ENCODE peak calls at places on chromosomes 1 and 21, in four cellular contexts. N is CD4-positive, CD25-positive, alpha-beta regulatory T cell; T is naive thymus-derived CD4-positive, alpha-beta T cell; Y is body of pancreas. Q is an unnamed sample.

GRCh38 chr1:116087628-116088027 is 23.6 kb upstream of the MAB21L3 start:
- DNase-seq in N (no peak), Y (no peak), T (no peak), Q (no peak)

GRCh38 chr1:46133946-46134345 is 1.5 kb upstream of the PIK3R3 start:
- DNase-seq in T (no peak), Y (no peak), N (no peak), Q (no peak)

GRCh38 chr21:14866859-14867560 is 197.8 kb downstream of the NRIP1 start:
- DNase-seq in T (no peak), N (no peak), Y (no peak), Q (no peak)

GRCh38 chr21:16347223-16347622 is 617.4 kb downstream of the USP25 start:
- DNase-seq in Y (no peak), N (no peak), T (no peak), Q (no peak)

GRCh38 chr1:63640633-63641567 is 47.7 kb downstream of the PGM1 start:
- DNase-seq in T (no peak), N (no peak), Y (peak), Q (no peak)

GRCh38 chr1:31182352-31182751 is 57.3 kb downstream of the NKAIN1 start:
- DNase-seq in Y (peak), T (peak), N (peak), Q (peak)

GRCh38 chr1:164578474-164579200 is 19.7 kb downstream of the PBX1 start:
- DNase-seq in T (no peak), Y (no peak), N (no peak), Q (no peak)

GRCh38 chr1:36160949-36161485 is 5.1 kb downstream of the MAP7D1 start:
- DNase-seq in Y (peak), N (peak), T (peak), Q (peak)

GRCh38 chr21:33042812-33043211 is 17.1 kb downstream of the OLIG2 start:
- DNase-seq in N (no peak), T (no peak), Y (no peak), Q (no peak)

GRCh38 chr21:44515359-44516165 is 24.4 kb downstream of the KRTAP10-1 start:
- DNase-seq in T (no peak), Y (no peak), N (no peak), Q (no peak)

GRCh38 chr1:214912127-214912526 is 170.4 kb upstream of the KCNK2 start:
- DNase-seq in N (no peak), Y (no peak), T (no peak), Q (no peak)

GRCh38 chr1:109751531-109752260 is 10.9 kb upstream of the GSTM3 start:
- DNase-seq in N (no peak), Y (no peak), T (no peak), Q (no peak)

GRCh38 chr1:195745170-195746009 is 862.9 kb downstream of the KCNT2 start:
- DNase-seq in T (no peak), Y (no peak), N (no peak), Q (no peak)

GRCh38 chr1:89552481-89553194 is 28.0 kb downstream of the LRRC8B start:
- DNase-seq in N (peak), Y (peak), T (no peak), Q (peak)

GRCh38 chr1:180680558-180681144 is 48.8 kb downstream of the XPR1 start:
- DNase-seq in Y (no peak), N (no peak), T (no peak), Q (no peak)

GRCh38 chr1:111540928-111541327 is 37.5 kb upstream of the ADORA3 start:
- DNase-seq in Y (no peak), N (no peak), T (no peak), Q (no peak)

GRCh38 chr1:227942716-227943261 is 4.9 kb downstream of the WNT9A start:
- DNase-seq in T (no peak), N (no peak), Y (no peak), Q (no peak)

GRCh38 chr1:61978866-61979265 is 215.8 kb upstream of the L1TD1 start:
- DNase-seq in T (no peak), Y (no peak), N (no peak), Q (no peak)

GRCh38 chr1:174230399-174230798 is 71.1 kb downstream of the RABGAP1L start:
- DNase-seq in N (no peak), T (no peak), Y (no peak), Q (no peak)

GRCh38 chr1:69290266-69290665 is 277.5 kb upstream of the LRRC7 start:
- DNase-seq in N (no peak), T (no peak), Y (no peak), Q (no peak)

GRCh38 chr1:183273300-183273699 is 87.2 kb downstream of the LAMC2 start:
- DNase-seq in T (no peak), Y (no peak), N (no peak), Q (no peak)

GRCh38 chr1:11828511-11828910 is 19.1 kb downstream of the NPPA start:
- DNase-seq in T (no peak), N (no peak), Y (no peak), Q (no peak)

GRCh38 chr1:171545523-171545922 is 60.2 kb downstream of the PRRC2C start:
- DNase-seq in N (no peak), T (no peak), Y (no peak), Q (no peak)

GRCh38 chr1:149848340-149848771 is 51.0 kb upstream of the BOLA1 start:
- DNase-seq in N (peak), Y (peak), T (no peak), Q (no peak)

GRCh38 chr21:14595449-14595848 is 49.3 kb upstream of the SAMSN1 start:
- DNase-seq in T (no peak), N (no peak), Y (no peak), Q (no peak)

GRCh38 chr1:183719289-183719688 is 66.2 kb upstream of the APOBEC4 start:
- DNase-seq in N (no peak), T (no peak), Y (no peak), Q (no peak)

GRCh38 chr1:39047374-39048229 is 21.5 kb downstream of the NDUFS5 start:
- DNase-seq in T (no peak), Y (peak), N (no peak), Q (no peak)

GRCh38 chr1:12756756-12757433 is 10.9 kb downstream of the CFAP107 start:
- DNase-seq in Y (no peak), N (no peak), T (no peak), Q (no peak)

GRCh38 chr21:45496968-45497845 is 45.0 kb downstream of the SLC19A1 start:
- DNase-seq in Y (no peak), T (no peak), N (no peak), Q (no peak)

GRCh38 chr1:100462291-100463040 is 75.5 kb upstream of the GPR88 start:
- DNase-seq in T (no peak), N (no peak), Y (no peak), Q (peak)

GRCh38 chr1:108877858-108878257 is 1.1 kb downstream of the GPSM2 start:
- DNase-seq in Y (no peak), N (no peak), T (no peak), Q (no peak)

GRCh38 chr1:84632975-84633427 is 57.3 kb downstream of the SSX2IP start:
- DNase-seq in N (no peak), Y (no peak), T (no peak), Q (peak)

GRCh38 chr1:62281922-62282555 is 37.2 kb downstream of the KANK4 start:
- DNase-seq in N (no peak), Y (no peak), T (no peak), Q (no peak)

GRCh38 chr1:240790851-240791250 is 178.9 kb upstream of the GREM2 start:
- DNase-seq in T (no peak), N (no peak), Y (no peak), Q (no peak)

GRCh38 chr1:29468501-29468900 is 232.2 kb downstream of the PTPRU start:
- DNase-seq in N (no peak), T (no peak), Y (no peak), Q (no peak)

GRCh38 chr21:44738621-44739020 is 27.2 kb upstream of the TSPEAR start:
- DNase-seq in Y (no peak), T (no peak), N (no peak), Q (no peak)

GRCh38 chr1:25959626-25960025 is 38.2 kb downstream of the PAFAH2 start:
- DNase-seq in N (no peak), T (no peak), Y (no peak), Q (no peak)

GRCh38 chr1:165842363-165843129 is 15.1 kb downstream of the UCK2 start:
- DNase-seq in Y (peak), T (no peak), N (no peak), Q (no peak)

DNA sequence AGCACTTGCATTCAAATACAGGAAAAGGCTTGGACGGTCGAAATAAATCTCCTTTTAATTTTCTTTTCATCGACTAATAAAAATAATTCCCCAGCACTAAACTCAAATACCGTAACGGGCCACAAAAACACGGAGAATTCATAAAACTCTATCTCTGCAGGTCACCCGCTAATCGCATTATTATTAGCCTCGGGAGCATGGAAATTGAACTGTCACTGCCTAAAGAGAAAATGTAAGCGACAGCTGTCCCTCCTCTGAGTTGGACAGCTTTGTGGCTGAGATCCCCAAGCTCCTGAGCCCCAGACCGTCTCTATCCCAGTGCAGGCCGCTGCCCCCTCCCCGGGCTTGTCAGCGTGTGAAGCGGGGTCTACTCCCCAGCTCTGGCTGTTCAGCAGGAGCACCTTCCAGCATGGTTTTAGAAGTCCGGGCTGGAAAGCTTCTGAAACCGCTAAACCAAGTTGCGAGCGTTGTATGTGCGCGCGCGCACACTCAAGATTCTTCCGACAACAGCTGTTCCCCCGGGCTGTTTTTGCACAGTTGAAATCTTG is 1.8 kb downstream of the TBX15 start:
- DNase-seq in T (no peak), Y (no peak), N (no peak), Q (no peak)
- H3K4me3 ChIP-seq in T (no peak), Y (no peak), N (no peak), Q (no peak)

DNA sequence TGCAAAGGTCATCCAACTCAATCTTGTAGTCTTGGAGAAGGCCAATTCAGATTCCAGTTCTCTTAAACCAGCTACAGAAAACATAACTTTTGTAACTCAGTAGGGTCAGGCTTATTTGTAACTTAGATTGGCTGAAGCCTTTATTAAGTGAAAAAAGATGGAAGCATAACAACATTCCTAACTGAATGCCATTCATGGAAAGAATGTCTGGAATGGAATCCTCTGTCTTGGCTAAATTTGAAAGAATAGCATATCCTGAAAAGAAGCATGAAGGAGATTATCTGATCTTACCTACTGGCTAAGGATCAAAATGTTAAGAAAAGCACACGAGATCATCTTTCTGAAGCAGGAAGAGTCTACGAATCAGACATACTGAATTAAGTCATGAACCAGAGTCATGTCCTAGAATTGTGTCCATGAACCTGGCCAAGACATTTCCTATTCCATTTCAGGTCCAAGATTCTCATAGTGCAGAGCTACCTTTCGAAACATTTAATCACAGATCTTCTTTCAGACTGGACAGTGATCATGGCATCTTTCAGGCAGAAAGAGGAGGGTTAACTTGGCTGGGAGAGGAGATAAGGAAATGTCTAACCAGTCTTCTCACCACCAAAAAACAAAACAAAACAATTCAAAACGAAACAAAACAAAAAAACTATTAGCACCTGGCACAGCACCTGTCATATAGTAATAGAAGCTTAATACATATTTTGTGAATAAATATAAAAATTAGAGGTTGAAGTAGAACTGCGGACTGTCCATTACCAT is 75.6 kb downstream of the XCL2 start:
- DNase-seq in N (no peak), T (no peak), Y (no peak), Q (no peak)
- H3K4me3 ChIP-seq in N (peak), T (peak), Y (no peak), Q (no peak)

GRCh38 chr1:226644541-226645176 is 94.4 kb downstream of the ITPKB start:
- DNase-seq in Y (peak), N (no peak), T (no peak), Q (no peak)

GRCh38 chr1:226643167-226643566 is 94.6 kb downstream of the STUM start:
- DNase-seq in N (no peak), Y (no peak), T (no peak), Q (no peak)

GRCh38 chr1:226642421-226642820 is 93.9 kb downstream of the STUM start:
- DNase-seq in T (no peak), Y (no peak), N (no peak), Q (no peak)

GRCh38 chr1:226645279-226645976 is 93.7 kb downstream of the ITPKB start:
- DNase-seq in T (no peak), Y (peak), N (no peak), Q (no peak)

DNA sequence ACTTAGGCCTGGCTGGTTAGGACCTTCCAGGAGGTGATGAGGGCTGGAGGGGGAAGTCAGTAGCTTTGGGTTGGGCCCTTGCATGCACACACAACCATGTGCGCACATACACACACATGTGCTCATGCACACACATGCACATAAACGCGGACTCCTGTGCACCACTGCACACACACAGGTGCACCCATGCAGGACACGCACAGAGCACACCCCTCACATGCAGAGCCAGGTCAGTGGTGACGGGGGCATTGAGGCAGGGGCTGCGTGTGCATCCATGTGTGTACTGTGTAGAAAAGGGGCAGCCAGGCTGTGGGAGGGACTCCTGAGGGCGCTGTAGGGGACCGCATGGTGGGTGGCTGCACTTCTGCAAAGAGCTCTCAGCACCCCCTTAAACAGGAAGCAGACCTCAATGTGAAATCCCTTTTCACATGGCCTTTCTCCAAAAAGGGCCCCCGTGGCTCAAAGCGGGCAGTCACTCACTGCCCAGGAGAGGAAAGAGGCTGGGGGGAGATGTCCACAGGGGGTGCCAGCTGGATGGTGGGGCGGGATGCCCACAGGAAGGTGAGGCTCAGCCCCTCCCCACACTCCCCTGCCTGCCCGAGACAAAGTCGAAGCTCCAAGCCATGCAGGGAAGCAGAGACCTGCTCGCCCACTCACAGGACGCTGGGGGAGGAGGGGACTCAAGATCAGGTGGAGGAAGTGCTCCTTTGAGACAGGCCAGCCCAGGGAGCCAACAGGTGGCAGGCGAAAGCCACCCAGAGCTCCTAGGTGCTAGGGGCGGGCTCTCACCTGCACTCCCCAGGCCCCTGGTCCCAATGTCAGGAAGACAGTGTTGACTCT is 95.2 kb downstream of the ITPKB start:
- DNase-seq in N (peak), Y (no peak), T (no peak), Q (no peak)
- H3K4me3 ChIP-seq in N (peak), Y (no peak), T (peak), Q (no peak)

DNA sequence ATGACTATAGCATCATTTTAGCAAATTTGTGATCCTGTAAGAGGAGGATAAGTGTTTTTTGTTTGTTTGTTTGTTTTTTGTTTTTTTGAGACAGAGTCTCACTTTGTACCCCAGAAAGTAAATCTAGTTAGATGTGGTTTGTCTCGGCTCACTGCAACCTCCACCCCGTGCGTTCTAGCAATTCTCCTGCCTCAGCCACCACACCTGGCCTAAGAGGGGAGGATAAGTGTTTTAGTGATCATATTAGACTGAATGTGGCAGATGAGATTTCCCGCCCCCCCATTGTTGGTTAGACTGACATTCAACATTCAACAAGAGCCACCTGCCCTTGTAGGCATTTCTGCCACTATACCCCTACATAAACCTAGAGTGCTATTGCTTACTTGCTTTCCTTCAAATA is 98.5 kb downstream of the OSBPL9 start:
- DNase-seq in Y (no peak), N (no peak), T (no peak), Q (no peak)
- H3K4me3 ChIP-seq in Y (no peak), N (no peak), T (no peak), Q (no peak)